ENCODE peak calls at places on chromosomes 7 and 10, in five cellular contexts. G is HuH-7; K is naive thymus-derived CD8-positive, alpha-beta T cell; I is Panc1; L is stimulated activated CD8-positive, alpha-beta memory T cell treated with anti-CD3 and anti-CD28 coated beads, Interleukin-12 subunit alpha, Interleukin-12 subunit beta, amount 100 ng/mL, for 1 hour. C is an unnamed sample.

GRCh38 chr10:3066317-3066931 is 924 bp upstream of the PFKP start:
- DNase-seq in G (no peak), K (no peak), I (no peak), L (no peak), C (no peak)

GRCh38 chr10:12221323-12222298 is 25.6 kb downstream of the CDC123 start:
- DNase-seq in G (no peak), K (no peak), I (no peak), L (no peak), C (no peak)

GRCh38 chr7:262251-262572 is 27.8 kb upstream of the FOXL3 start:
- DNase-seq in G (no peak), K (no peak), I (no peak), L (no peak), C (no peak)

GRCh38 chr7:30717181-30717580 is 34.8 kb upstream of the INMT start:
- DNase-seq in G (no peak), K (no peak), I (peak), L (no peak), C (no peak)

GRCh38 chr7:106999023-106999422 is 45.5 kb upstream of the PRKAR2B start:
- DNase-seq in G (no peak), K (no peak), I (no peak), L (no peak), C (no peak)

GRCh38 chr7:158024881-158025280 is 562.7 kb downstream of the PTPRN2 start:
- DNase-seq in G (no peak), K (no peak), I (no peak), L (no peak), C (no peak)

GRCh38 chr7:150748402-150748801 is 11.2 kb downstream of the GIMAP5 start:
- DNase-seq in G (no peak), K (no peak), I (no peak), L (no peak), C (no peak)

GRCh38 chr7:42269161-42269560 is 32.2 kb upstream of the GLI3 start:
- DNase-seq in G (no peak), K (no peak), I (no peak), L (no peak), C (peak)

GRCh38 chr10:63675171-63675570 is 154.0 kb downstream of the REEP3 start:
- DNase-seq in G (no peak), K (no peak), I (no peak), L (no peak), C (no peak)

GRCh38 chr7:105017263-105018051 is 3.5 kb downstream of the KMT2E start:
- DNase-seq in G (no peak), K (no peak), I (no peak), L (no peak), C (no peak)

GRCh38 chr10:70738425-70739121 is 46.6 kb downstream of the TBATA start:
- DNase-seq in G (peak), K (no peak), I (no peak), L (no peak), C (no peak)

GRCh38 chr7:102042016-102042656 is 224.7 kb downstream of the CUX1 start:
- DNase-seq in G (no peak), K (no peak), I (no peak), L (no peak), C (no peak)

GRCh38 chr10:71623098-71623985 is 96.2 kb downstream of the C10orf105 start:
- DNase-seq in G (peak), K (no peak), I (no peak), L (no peak), C (no peak)

GRCh38 chr10:100569687-100570517 is 34.2 kb downstream of the HIF1AN start:
- DNase-seq in G (no peak), K (no peak), I (no peak), L (no peak), C (no peak)

GRCh38 chr7:84829719-84830118 is 357.1 kb downstream of the SEMA3D start:
- DNase-seq in G (no peak), K (no peak), I (no peak), L (no peak), C (no peak)

GRCh38 chr10:62062752-62063512 is 161.4 kb downstream of the ARID5B start:
- DNase-seq in G (no peak), K (no peak), I (no peak), L (no peak), C (no peak)

GRCh38 chr10:78437407-78437768 is 403.7 kb downstream of the RPS24 start:
- DNase-seq in G (no peak), K (no peak), I (no peak), L (no peak), C (no peak)

GRCh38 chr7:157432541-157432956 is 95.7 kb downstream of the DNAJB6 start:
- DNase-seq in G (no peak), K (no peak), I (peak), L (no peak), C (no peak)

GRCh38 chr7:157978766-157979165 is 608.9 kb downstream of the PTPRN2 start:
- DNase-seq in G (no peak), K (no peak), I (no peak), L (no peak), C (no peak)

GRCh38 chr7:156577645-156578577 is 62.7 kb upstream of the RNF32 start:
- DNase-seq in G (no peak), K (no peak), I (no peak), L (no peak), C (no peak)

GRCh38 chr10:101453318-101453717 is 99.4 kb downstream of the BTRC start:
- DNase-seq in G (no peak), K (no peak), I (no peak), L (no peak), C (no peak)